ENCODE peak calls at places on chromosome 21, in seven cellular contexts. O is NCI-H460, C is GM10248, V is fibroblast of pulmonary artery, U is choroid plexus epithelial cell, S is kidney glomerular epithelial cell, X is SW480. F is an unnamed sample.

GRCh38 chr21:19832551-19832950 is 1165.7 kb upstream of the NCAM2 start:
- DNase-seq in U (no peak), S (no peak), C (no peak), O (no peak), X (no peak), V (no peak), F (no peak)

GRCh38 chr21:32467291-32467690 is 54.8 kb downstream of the EVA1C start:
- DNase-seq in X (no peak), S (no peak), V (no peak), O (no peak), C (no peak), U (no peak), F (no peak)

GRCh38 chr21:34625194-34625593 is 10.3 kb upstream of the RCAN1 start:
- DNase-seq in V (no peak), U (no peak), O (no peak), C (no peak), S (no peak), X (no peak), F (no peak)

GRCh38 chr21:27571706-27572105 is 604.8 kb upstream of the ADAMTS5 start:
- DNase-seq in C (no peak), V (peak; percentile 55), X (peak; percentile 13), S (peak; percentile 99), O (no peak), U (peak; percentile 85), F (no peak)

GRCh38 chr21:38212716-38213115 is 44.1 kb upstream of the KCNJ15 start:
- DNase-seq in X (no peak), C (no peak), U (no peak), S (no peak), V (no peak), O (no peak), F (no peak)

GRCh38 chr21:24870633-24871032 is 736.6 kb downstream of the MRPL39 start:
- DNase-seq in X (no peak), S (no peak), C (no peak), U (no peak), V (no peak), O (no peak), F (no peak)

GRCh38 chr21:42633858-42634257 is 19.6 kb upstream of the PDE9A start:
- DNase-seq in O (no peak), U (no peak), S (no peak), X (no peak), C (no peak), V (no peak), F (no peak)

GRCh38 chr21:33305344-33305671 is 19.5 kb upstream of the IFNAR1 start:
- DNase-seq in U (no peak), V (no peak), O (no peak), X (no peak), S (no peak), C (no peak), F (no peak)

GRCh38 chr21:39686636-39687035 is 58.3 kb upstream of the IGSF5 start:
- DNase-seq in O (no peak), C (no peak), V (no peak), X (no peak), U (no peak), S (no peak), F (no peak)

GRCh38 chr21:42807938-42808613 is 71.3 kb downstream of the WDR4 start:
- DNase-seq in X (no peak), V (no peak), S (no peak), C (no peak), O (no peak), U (no peak), F (no peak)

GRCh38 chr21:43774163-43774562 is 1.9 kb downstream of the CSTB start:
- DNase-seq in C (no peak), O (no peak), X (no peak), U (no peak), V (no peak), S (no peak), F (no peak)

GRCh38 chr21:27564684-27565280 is 597.9 kb upstream of the ADAMTS5 start:
- DNase-seq in O (peak; percentile 23), C (no peak), U (peak; percentile 83), S (peak; percentile 66), V (peak; percentile 75), X (peak; percentile 66), F (peak; percentile 33)

GRCh38 chr21:14842641-14843040 is 222.2 kb downstream of the NRIP1 start:
- DNase-seq in X (no peak), C (no peak), V (no peak), O (no peak), S (no peak), U (no peak), F (no peak)

GRCh38 chr21:34890724-34891609 is 158.1 kb downstream of the RUNX1 start:
- DNase-seq in S (peak; percentile 16), C (no peak), V (peak; percentile 47), X (no peak), O (no peak), U (peak; percentile 64), F (no peak)

GRCh38 chr21:21851657-21852056 is 853.4 kb downstream of the NCAM2 start:
- DNase-seq in C (no peak), O (no peak), S (no peak), U (peak; percentile 13), V (peak; percentile 26), X (peak; percentile 16), F (no peak)

GRCh38 chr21:44427241-44428120 is 27.8 kb upstream of the LRRC3 start:
- DNase-seq in O (no peak), U (no peak), S (no peak), X (peak; percentile 85), V (no peak), C (no peak), F (no peak)

GRCh38 chr21:36841866-36842265 is 124.6 kb downstream of the HLCS start:
- DNase-seq in X (no peak), O (no peak), U (no peak), S (no peak), V (no peak), C (no peak), F (no peak)